ENCODE peak calls at places on chromosomes 2 and 18, in ten cellular contexts. One of them, this sample, is unnamed.

GRCh38 chr2:10495311-10495987 is 47.3 kb upstream of the ODC1 start:
- DNase-seq in astrocyte: no peak
- DNase-seq in heart left ventricle: no peak
- DNase-seq in kidney: peak; percentile 66
- DNase-seq in pancreas: no peak
- DNase-seq in HCT116: no peak
- DNase-seq in adipocyte: no peak
- DNase-seq in sigmoid colon: no peak
- DNase-seq in neuronal stem cell: no peak
- DNase-seq in suprapubic skin: no peak
- DNase-seq in this sample: no peak

GRCh38 chr18:5513947-5514346 is 29.9 kb downstream of the EPB41L3 start:
- DNase-seq in neuronal stem cell: no peak
- DNase-seq in suprapubic skin: no peak
- DNase-seq in sigmoid colon: no peak
- DNase-seq in HCT116: no peak
- DNase-seq in pancreas: no peak
- DNase-seq in adipocyte: peak; percentile 39
- DNase-seq in astrocyte: no peak
- DNase-seq in kidney: no peak
- DNase-seq in heart left ventricle: no peak
- DNase-seq in this sample: no peak

GRCh38 chr2:74325815-74326214 is 17.4 kb downstream of the SLC4A5 start:
- DNase-seq in neuronal stem cell: no peak
- DNase-seq in HCT116: no peak
- DNase-seq in pancreas: no peak
- DNase-seq in sigmoid colon: no peak
- DNase-seq in heart left ventricle: no peak
- DNase-seq in kidney: no peak
- DNase-seq in suprapubic skin: no peak
- DNase-seq in astrocyte: no peak
- DNase-seq in adipocyte: no peak
- DNase-seq in this sample: no peak

GRCh38 chr2:233836359-233836758 is 18.0 kb downstream of the HJURP start:
- DNase-seq in neuronal stem cell: no peak
- DNase-seq in kidney: no peak
- DNase-seq in pancreas: no peak
- DNase-seq in suprapubic skin: no peak
- DNase-seq in HCT116: no peak
- DNase-seq in astrocyte: no peak
- DNase-seq in heart left ventricle: no peak
- DNase-seq in adipocyte: no peak
- DNase-seq in sigmoid colon: no peak
- DNase-seq in this sample: no peak

GRCh38 chr2:8089596-8089995 is 592.3 kb upstream of the ID2 start:
- DNase-seq in adipocyte: peak; percentile 31
- DNase-seq in heart left ventricle: no peak
- DNase-seq in astrocyte: peak; percentile 96
- DNase-seq in HCT116: no peak
- DNase-seq in neuronal stem cell: no peak
- DNase-seq in sigmoid colon: no peak
- DNase-seq in suprapubic skin: no peak
- DNase-seq in pancreas: no peak
- DNase-seq in kidney: no peak
- DNase-seq in this sample: no peak

GRCh38 chr2:1593371-1594205 is 150.7 kb downstream of the PXDN start:
- DNase-seq in kidney: peak; percentile 79
- DNase-seq in HCT116: peak; percentile 77
- DNase-seq in astrocyte: peak; percentile 97
- DNase-seq in suprapubic skin: no peak
- DNase-seq in sigmoid colon: no peak
- DNase-seq in neuronal stem cell: no peak
- DNase-seq in pancreas: no peak
- DNase-seq in heart left ventricle: peak; percentile 78
- DNase-seq in adipocyte: peak; percentile 66
- DNase-seq in this sample: peak; percentile 55

GRCh38 chr2:41878056-41878455 is 169.8 kb upstream of the PKDCC start:
- DNase-seq in suprapubic skin: no peak
- DNase-seq in HCT116: no peak
- DNase-seq in sigmoid colon: no peak
- DNase-seq in kidney: no peak
- DNase-seq in astrocyte: no peak
- DNase-seq in adipocyte: no peak
- DNase-seq in heart left ventricle: no peak
- DNase-seq in pancreas: no peak
- DNase-seq in neuronal stem cell: no peak
- DNase-seq in this sample: no peak

GRCh38 chr2:37802106-37802791 is 122.8 kb upstream of the RMDN2 start:
- DNase-seq in astrocyte: peak; percentile 49
- DNase-seq in heart left ventricle: no peak
- DNase-seq in neuronal stem cell: no peak
- DNase-seq in suprapubic skin: no peak
- DNase-seq in adipocyte: peak; percentile 83
- DNase-seq in kidney: no peak
- DNase-seq in HCT116: no peak
- DNase-seq in pancreas: no peak
- DNase-seq in sigmoid colon: no peak
- DNase-seq in this sample: no peak

GRCh38 chr18:68676913-68677312 is 38.0 kb downstream of the TMX3 start:
- DNase-seq in sigmoid colon: no peak
- DNase-seq in suprapubic skin: no peak
- DNase-seq in adipocyte: no peak
- DNase-seq in neuronal stem cell: no peak
- DNase-seq in pancreas: no peak
- DNase-seq in astrocyte: no peak
- DNase-seq in HCT116: no peak
- DNase-seq in heart left ventricle: no peak
- DNase-seq in kidney: no peak
- DNase-seq in this sample: no peak

GRCh38 chr18:7414459-7414858 is 152.7 kb upstream of the PTPRM start:
- DNase-seq in neuronal stem cell: no peak
- DNase-seq in sigmoid colon: peak; percentile 76
- DNase-seq in astrocyte: no peak
- DNase-seq in suprapubic skin: peak; percentile 75
- DNase-seq in kidney: no peak
- DNase-seq in heart left ventricle: no peak
- DNase-seq in HCT116: no peak
- DNase-seq in pancreas: no peak
- DNase-seq in adipocyte: peak; percentile 44
- DNase-seq in this sample: no peak

GRCh38 chr2:158034198-158034831 is 67.4 kb upstream of the UPP2 start:
- DNase-seq in sigmoid colon: no peak
- DNase-seq in neuronal stem cell: peak; percentile 54
- DNase-seq in heart left ventricle: no peak
- DNase-seq in adipocyte: peak; percentile 80
- DNase-seq in pancreas: peak; percentile 34
- DNase-seq in suprapubic skin: no peak
- DNase-seq in kidney: no peak
- DNase-seq in astrocyte: peak; percentile 30
- DNase-seq in HCT116: peak; percentile 53
- DNase-seq in this sample: no peak

GRCh38 chr2:97731274-97732050 is 18.1 kb downstream of the ZAP70 start:
- DNase-seq in neuronal stem cell: no peak
- DNase-seq in sigmoid colon: no peak
- DNase-seq in astrocyte: no peak
- DNase-seq in pancreas: no peak
- DNase-seq in adipocyte: no peak
- DNase-seq in kidney: no peak
- DNase-seq in suprapubic skin: no peak
- DNase-seq in HCT116: no peak
- DNase-seq in heart left ventricle: no peak
- DNase-seq in this sample: no peak

GRCh38 chr2:30276455-30276911 is 45.1 kb downstream of the LBH start:
- DNase-seq in neuronal stem cell: no peak
- DNase-seq in pancreas: no peak
- DNase-seq in astrocyte: no peak
- DNase-seq in sigmoid colon: no peak
- DNase-seq in adipocyte: no peak
- DNase-seq in HCT116: no peak
- DNase-seq in kidney: no peak
- DNase-seq in suprapubic skin: no peak
- DNase-seq in heart left ventricle: no peak
- DNase-seq in this sample: no peak

GRCh38 chr2:159292157-159292556 is 5.7 kb upstream of the WDSUB1 start:
- DNase-seq in heart left ventricle: no peak
- DNase-seq in suprapubic skin: no peak
- DNase-seq in sigmoid colon: no peak
- DNase-seq in HCT116: no peak
- DNase-seq in adipocyte: no peak
- DNase-seq in pancreas: no peak
- DNase-seq in astrocyte: no peak
- DNase-seq in neuronal stem cell: no peak
- DNase-seq in kidney: no peak
- DNase-seq in this sample: no peak

GRCh38 chr2:67242456-67242855 is 154.7 kb upstream of the ETAA1 start:
- DNase-seq in adipocyte: no peak
- DNase-seq in suprapubic skin: no peak
- DNase-seq in neuronal stem cell: no peak
- DNase-seq in kidney: no peak
- DNase-seq in heart left ventricle: no peak
- DNase-seq in HCT116: no peak
- DNase-seq in astrocyte: no peak
- DNase-seq in pancreas: no peak
- DNase-seq in sigmoid colon: no peak
- DNase-seq in this sample: no peak
- H3K4me1 ChIP-seq in adipocyte: no peaks in the 10 kb centered on the region
- H3K4me1 ChIP-seq in suprapubic skin: no peaks in the 10 kb centered on the region
- H3K4me1 ChIP-seq in neuronal stem cell: no peaks in the 10 kb centered on the region
- H3K4me1 ChIP-seq in kidney: no peaks in the 10 kb centered on the region
- H3K4me1 ChIP-seq in heart left ventricle: no peaks in the 10 kb centered on the region
- H3K4me1 ChIP-seq in HCT116: no peaks in the 10 kb centered on the region
- H3K4me1 ChIP-seq in astrocyte: no peaks in the 10 kb centered on the region
- H3K4me1 ChIP-seq in pancreas: no peaks in the 10 kb centered on the region
- H3K4me1 ChIP-seq in sigmoid colon: no peaks in the 10 kb centered on the region
- H3K4me1 ChIP-seq in this sample: no peaks in the 10 kb centered on the region

GRCh38 chr2:100141906-100142305 is 484 bp downstream of the AFF3 start:
- DNase-seq in sigmoid colon: no peak
- DNase-seq in suprapubic skin: no peak
- DNase-seq in astrocyte: no peak
- DNase-seq in heart left ventricle: no peak
- DNase-seq in adipocyte: no peak
- DNase-seq in kidney: no peak
- DNase-seq in pancreas: no peak
- DNase-seq in neuronal stem cell: no peak
- DNase-seq in HCT116: no peak
- DNase-seq in this sample: no peak
- H3K4me1 ChIP-seq in sigmoid colon: no peaks in the 10 kb centered on the region
- H3K4me1 ChIP-seq in suprapubic skin: no peaks in the 10 kb centered on the region
- H3K4me1 ChIP-seq in astrocyte: no peaks in the 10 kb centered on the region
- H3K4me1 ChIP-seq in heart left ventricle: no peaks in the 10 kb centered on the region
- H3K4me1 ChIP-seq in adipocyte: no peaks in the 10 kb centered on the region
- H3K4me1 ChIP-seq in kidney: no peaks in the 10 kb centered on the region
- H3K4me1 ChIP-seq in pancreas: no peaks in the 10 kb centered on the region
- H3K4me1 ChIP-seq in neuronal stem cell: no peaks in the 10 kb centered on the region
- H3K4me1 ChIP-seq in HCT116: no peaks in the 10 kb centered on the region
- H3K4me1 ChIP-seq in this sample: no peaks in the 10 kb centered on the region

GRCh38 chr2:235264121-235264493 is 229.7 kb upstream of the AGAP1 start:
- DNase-seq in sigmoid colon: no peak
- DNase-seq in neuronal stem cell: no peak
- DNase-seq in suprapubic skin: no peak
- DNase-seq in kidney: no peak
- DNase-seq in heart left ventricle: no peak
- DNase-seq in HCT116: peak; percentile 10
- DNase-seq in adipocyte: no peak
- DNase-seq in pancreas: no peak
- DNase-seq in astrocyte: no peak
- DNase-seq in this sample: no peak

GRCh38 chr2:235263205-235264120 is 230.4 kb upstream of the AGAP1 start:
- DNase-seq in neuronal stem cell: no peak
- DNase-seq in suprapubic skin: peak; percentile 87
- DNase-seq in HCT116: peak; percentile 81
- DNase-seq in astrocyte: peak; percentile 91
- DNase-seq in adipocyte: peak; percentile 94
- DNase-seq in kidney: peak; percentile 94
- DNase-seq in heart left ventricle: peak; percentile 88
- DNase-seq in sigmoid colon: peak; percentile 90
- DNase-seq in pancreas: peak; percentile 15
- DNase-seq in this sample: peak; percentile 73

GRCh38 chr2:235262750-235263149 is 231.1 kb upstream of the AGAP1 start:
- DNase-seq in suprapubic skin: no peak
- DNase-seq in neuronal stem cell: no peak
- DNase-seq in HCT116: no peak
- DNase-seq in kidney: no peak
- DNase-seq in adipocyte: no peak
- DNase-seq in astrocyte: no peak
- DNase-seq in heart left ventricle: no peak
- DNase-seq in pancreas: no peak
- DNase-seq in sigmoid colon: no peak
- DNase-seq in this sample: no peak

GRCh38 chr2:235265348-235265965 is 228.4 kb upstream of the AGAP1 start:
- DNase-seq in astrocyte: no peak
- DNase-seq in adipocyte: no peak
- DNase-seq in suprapubic skin: no peak
- DNase-seq in heart left ventricle: no peak
- DNase-seq in neuronal stem cell: no peak
- DNase-seq in sigmoid colon: no peak
- DNase-seq in HCT116: no peak
- DNase-seq in pancreas: no peak
- DNase-seq in kidney: no peak
- DNase-seq in this sample: no peak

GRCh38 chr2:235264512-235264911 is 229.3 kb upstream of the AGAP1 start:
- DNase-seq in adipocyte: no peak
- DNase-seq in suprapubic skin: no peak
- DNase-seq in heart left ventricle: no peak
- DNase-seq in pancreas: no peak
- DNase-seq in HCT116: no peak
- DNase-seq in astrocyte: no peak
- DNase-seq in sigmoid colon: no peak
- DNase-seq in kidney: no peak
- DNase-seq in neuronal stem cell: no peak
- DNase-seq in this sample: no peak
- H3K4me1 ChIP-seq in adipocyte: peaks cover 39% of the 10 kb centered on the region
- H3K4me1 ChIP-seq in suprapubic skin: peaks cover 9% of the 10 kb centered on the region
- H3K4me1 ChIP-seq in heart left ventricle: no peaks in the 10 kb centered on the region
- H3K4me1 ChIP-seq in pancreas: no peaks in the 10 kb centered on the region
- H3K4me1 ChIP-seq in HCT116: peaks cover 26% of the 10 kb centered on the region
- H3K4me1 ChIP-seq in astrocyte: peaks cover 22% of the 10 kb centered on the region
- H3K4me1 ChIP-seq in sigmoid colon: no peaks in the 10 kb centered on the region
- H3K4me1 ChIP-seq in kidney: peaks cover 19% of the 10 kb centered on the region
- H3K4me1 ChIP-seq in neuronal stem cell: peaks cover 14% of the 10 kb centered on the region
- H3K4me1 ChIP-seq in this sample: peaks cover 5% of the 10 kb centered on the region

DNA sequence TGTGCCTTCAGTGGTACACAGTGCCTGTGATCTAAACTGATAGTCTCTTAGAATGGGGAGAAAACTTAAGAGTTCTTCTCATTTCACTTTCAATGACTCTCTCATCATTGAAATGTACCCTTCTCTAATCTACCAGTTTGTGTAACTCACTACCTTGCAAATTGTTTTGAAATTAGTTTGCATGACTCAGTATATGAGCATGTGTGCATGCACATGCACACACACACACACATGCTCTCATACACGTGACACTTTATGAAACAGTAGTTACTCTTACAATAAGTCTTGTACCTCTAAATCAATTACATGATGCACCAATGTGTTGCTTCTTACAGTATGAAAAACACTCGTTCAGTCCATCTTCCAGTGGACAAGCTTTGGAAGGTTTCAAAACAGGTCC is 10.6 kb downstream of the LYPD6B start:
- DNase-seq in neuronal stem cell: no peak
- DNase-seq in heart left ventricle: no peak
- DNase-seq in suprapubic skin: no peak
- DNase-seq in sigmoid colon: no peak
- DNase-seq in astrocyte: peak; percentile 21
- DNase-seq in kidney: no peak
- DNase-seq in adipocyte: no peak
- DNase-seq in pancreas: no peak
- DNase-seq in HCT116: no peak
- DNase-seq in this sample: no peak
- H3K4me1 ChIP-seq in neuronal stem cell: no peaks in the 10 kb centered on the region
- H3K4me1 ChIP-seq in heart left ventricle: no peaks in the 10 kb centered on the region
- H3K4me1 ChIP-seq in suprapubic skin: no peaks in the 10 kb centered on the region
- H3K4me1 ChIP-seq in sigmoid colon: no peaks in the 10 kb centered on the region
- H3K4me1 ChIP-seq in astrocyte: no peaks in the 10 kb centered on the region
- H3K4me1 ChIP-seq in kidney: no peaks in the 10 kb centered on the region
- H3K4me1 ChIP-seq in adipocyte: peaks cover 9% of the 10 kb centered on the region
- H3K4me1 ChIP-seq in pancreas: no peaks in the 10 kb centered on the region
- H3K4me1 ChIP-seq in HCT116: no peaks in the 10 kb centered on the region
- H3K4me1 ChIP-seq in this sample: no peaks in the 10 kb centered on the region

This sample was measured in ovary.